ENCODE peak calls at places on chromosomes 2 and 18, in six cellular contexts. V is fibroblast of the aortic adventitia, U is NCI-H1092, X is amniotic stem cell, K is NCI-H1048, H is HCT116. N is an unnamed sample.
A peak's percentile ranks its signal among the peaks of the same experiment; 100 is the strongest.

GRCh38 chr18:27668126-27668525 is 483.0 kb upstream of the CHST9 start:
- DNase-seq in V (no peak), U (no peak), X (peak; percentile 0), K (no peak), H (no peak), N (no peak)

GRCh38 chr2:55232863-55233657 is 572 bp downstream of the RPS27A start:
- DNase-seq in V (peak; percentile 35), U (no peak), X (no peak), K (no peak), H (no peak), N (no peak)

GRCh38 chr2:49490710-49491109 is 336.4 kb upstream of the FSHR start:
- DNase-seq in V (no peak), U (peak; percentile 2), X (no peak), K (peak; percentile 18), H (no peak), N (peak; percentile 12)

GRCh38 chr18:10490401-10491289 is 35.2 kb upstream of the NAPG start:
- DNase-seq in V (no peak), U (no peak), X (no peak), K (no peak), H (peak; percentile 73), N (peak; percentile 10)

GRCh38 chr2:197813093-197813787 is 8.8 kb downstream of the PLCL1 start:
- DNase-seq in V (peak; percentile 55), U (no peak), X (no peak), K (no peak), H (peak; percentile 12), N (no peak)

GRCh38 chr2:203122317-203122998 is 107.8 kb downstream of the NBEAL1 start:
- DNase-seq in V (peak; percentile 7), U (no peak), X (no peak), K (no peak), H (no peak), N (no peak)

GRCh38 chr2:144513388-144514100 is 6.4 kb downstream of the ZEB2 start:
- DNase-seq in V (peak; percentile 79), U (no peak), X (no peak), K (no peak), H (no peak), N (no peak)

GRCh38 chr2:202494300-202494699 is 118.2 kb downstream of the BMPR2 start:
- DNase-seq in V (peak; percentile 36), U (no peak), X (no peak), K (peak; percentile 5), H (no peak), N (no peak)

GRCh38 chr2:215749092-215749957 is 264.0 kb downstream of the MREG start:
- DNase-seq in V (peak; percentile 56), U (no peak), X (no peak), K (no peak), H (no peak), N (no peak)

GRCh38 chr2:60834270-60834717 is 47.1 kb upstream of the REL start:
- DNase-seq in V (no peak), U (no peak), X (no peak), K (no peak), H (no peak), N (no peak)

GRCh38 chr2:159873136-159873728 is 75.2 kb upstream of the CD302 start:
- DNase-seq in V (no peak), U (no peak), X (no peak), K (no peak), H (no peak), N (no peak)

GRCh38 chr18:59159986-59160385 is 20.3 kb downstream of the SEC11C start:
- DNase-seq in V (no peak), U (no peak), X (no peak), K (no peak), H (no peak), N (no peak)

GRCh38 chr2:216392018-216392562 is 19.8 kb upstream of the MARCHF4 start:
- DNase-seq in V (no peak), U (no peak), X (no peak), K (no peak), H (no peak), N (no peak)

GRCh38 chr2:195390686-195391085 is 266.3 kb upstream of the SLC39A10 start:
- DNase-seq in V (no peak), U (no peak), X (no peak), K (no peak), H (no peak), N (no peak)

GRCh38 chr2:174477772-174478171 is 9.1 kb downstream of the GPR155 start:
- DNase-seq in V (no peak), U (no peak), X (no peak), K (no peak), H (no peak), N (no peak)

GRCh38 chr2:165067958-165068612 is 112.8 kb upstream of the SLC38A11 start:
- DNase-seq in V (peak; percentile 66), U (peak; percentile 88), X (no peak), K (peak; percentile 13), H (no peak), N (no peak)

GRCh38 chr2:205769879-205770278 is 87.6 kb downstream of the NRP2 start:
- DNase-seq in V (no peak), U (no peak), X (no peak), K (no peak), H (no peak), N (no peak)